ENCODE peak calls at places on chromosomes 12 and 14, in nine cellular contexts. A, G, P, T, B, J, M, W and S are unnamed samples.

GRCh38 chr14:81406863-81407262 is 6.7 kb upstream of the STON2 start:
- DNase-seq in P (no peak), J (no peak), G (peak), M (no peak), B (no peak), T (no peak), A (no peak), W (peak), S (no peak)

GRCh38 chr12:79083181-79083580 is 218.6 kb downstream of the SYT1 start:
- DNase-seq in A (no peak), T (peak), G (no peak), M (no peak), W (no peak), P (no peak), B (no peak), J (no peak), S (no peak)

GRCh38 chr14:104722938-104723650 is 935 bp upstream of the ADSS1 start:
- DNase-seq in T (peak), J (no peak), M (no peak), B (no peak), G (no peak), W (no peak), P (no peak), A (no peak), S (no peak)

GRCh38 chr14:76236172-76237130 is 84.7 kb downstream of the GPATCH2L start:
- DNase-seq in T (no peak), B (no peak), P (no peak), W (no peak), A (no peak), J (no peak), M (no peak), G (no peak), S (no peak)

GRCh38 chr12:133046698-133047097 is 9.4 kb downstream of the ZNF84 start:
- DNase-seq in T (no peak), P (no peak), A (no peak), G (no peak), B (no peak), W (no peak), J (no peak), M (no peak), S (no peak)

GRCh38 chr12:1660304-1661187 is 30.3 kb upstream of the ADIPOR2 start:
- DNase-seq in A (peak), J (peak), T (no peak), W (peak), P (peak), M (peak), B (peak), G (peak), S (peak)

GRCh38 chr12:5996459-5996858 is 51.4 kb upstream of the ANO2 start:
- DNase-seq in W (no peak), T (no peak), P (no peak), G (no peak), B (no peak), M (no peak), J (no peak), A (no peak), S (no peak)

GRCh38 chr12:75959060-75959459 is 72.5 kb downstream of the PHLDA1 start:
- DNase-seq in T (peak), G (no peak), J (no peak), B (no peak), A (no peak), P (no peak), M (no peak), W (peak), S (no peak)

GRCh38 chr12:39605501-39605900 is 14.1 kb downstream of the ABCD2 start:
- DNase-seq in T (no peak), J (no peak), M (no peak), P (no peak), B (no peak), G (no peak), A (no peak), W (peak), S (no peak)

GRCh38 chr14:106070242-106070641 is 543.9 kb downstream of the TMEM121 start:
- DNase-seq in P (no peak), B (no peak), M (no peak), W (no peak), G (no peak), J (no peak), A (no peak), T (no peak), S (no peak)

GRCh38 chr14:92685784-92686355 is 62.6 kb downstream of the LGMN start:
- DNase-seq in T (no peak), A (no peak), P (no peak), W (no peak), B (no peak), M (peak), J (no peak), G (no peak), S (peak)

GRCh38 chr14:94177806-94178205 is 3.7 kb downstream of the PPP4R4 start:
- DNase-seq in A (no peak), G (no peak), B (no peak), P (no peak), J (no peak), T (peak), M (no peak), W (no peak), S (no peak)

GRCh38 chr14:88493392-88494185 is 61.2 kb downstream of the PTPN21 start:
- DNase-seq in P (no peak), J (no peak), A (no peak), B (no peak), W (no peak), M (no peak), T (no peak), G (no peak), S (no peak)

GRCh38 chr14:88770736-88771135 is 22.0 kb downstream of the EML5 start:
- DNase-seq in G (no peak), B (no peak), M (no peak), T (no peak), J (no peak), P (no peak), A (no peak), W (no peak), S (no peak)

GRCh38 chr12:106249411-106250135 is 1.8 kb upstream of the CKAP4 start:
- DNase-seq in J (peak), T (no peak), B (no peak), A (no peak), G (no peak), M (no peak), P (no peak), W (no peak), S (no peak)

DNA sequence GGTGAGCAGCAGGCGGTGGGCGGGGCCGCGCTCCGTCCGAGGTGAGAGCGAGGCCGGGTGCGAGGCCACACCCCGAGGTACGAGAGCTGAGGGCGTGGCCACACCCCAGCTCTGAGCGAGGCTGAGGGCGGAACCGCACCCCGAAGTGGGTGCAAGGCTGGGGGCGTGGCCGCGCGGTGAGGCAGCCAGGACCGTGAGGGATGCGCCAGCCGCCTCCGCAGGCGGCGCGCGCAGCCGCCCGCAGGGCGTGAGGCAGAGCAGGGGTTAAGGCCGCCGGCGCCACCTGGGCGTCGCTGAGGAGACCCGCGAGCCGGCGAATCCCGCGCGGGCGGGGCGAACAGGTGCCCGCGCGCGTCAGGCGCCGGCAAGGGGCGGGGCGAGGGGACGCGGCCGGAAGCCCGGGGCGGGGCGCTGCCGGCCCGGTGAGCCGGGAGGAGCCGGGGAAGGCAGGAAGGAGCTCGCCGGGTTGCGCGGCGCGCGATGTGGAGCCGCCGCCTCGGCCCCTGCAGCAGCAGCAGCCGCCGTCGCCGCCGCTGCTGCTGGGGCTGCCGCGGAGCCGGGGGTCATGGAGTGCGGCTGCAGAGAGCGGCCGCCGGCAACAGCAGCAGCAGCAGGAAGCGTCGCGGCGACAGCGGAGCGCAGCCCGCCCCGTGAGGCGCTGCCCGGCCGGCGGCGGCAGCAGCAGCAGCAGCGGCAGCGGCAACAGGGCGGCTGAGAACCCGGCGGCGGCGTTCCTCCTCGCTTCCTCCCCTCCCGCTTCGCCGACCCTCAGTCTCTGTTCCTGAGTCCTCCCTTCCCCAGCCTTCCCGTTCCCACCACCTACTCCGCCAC is at the start of gene BICDL1:
- DNase-seq in W (peak), B (peak), M (peak), J (peak), G (peak), T (peak), P (peak), A (peak), S (no peak)
- H3K4me3 ChIP-seq in W (peak), B (peak), M (peak), J (peak), G (peak), T (peak), P (peak), A (peak), S (peak)

DNA sequence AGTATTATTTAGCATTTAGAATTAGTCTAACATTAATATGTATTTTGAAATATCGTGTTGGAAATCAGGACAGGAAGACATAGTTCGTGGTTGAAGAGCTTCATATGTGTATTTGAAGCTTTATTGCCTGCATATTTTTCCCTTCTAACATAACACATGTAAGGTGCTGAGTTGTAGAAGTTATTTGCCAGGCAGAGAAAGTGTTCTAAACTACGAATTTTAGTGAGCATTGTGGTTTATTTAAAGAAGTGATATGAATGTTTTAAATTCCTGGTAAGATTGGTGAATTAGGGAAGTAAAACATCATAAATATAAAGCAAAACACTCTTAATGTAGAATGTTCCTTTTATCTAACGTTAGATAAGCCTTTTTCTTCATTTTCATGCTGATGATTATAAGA is 2.5 kb downstream of the RASSF3 start:
- DNase-seq in M (no peak), P (no peak), B (no peak), W (no peak), A (no peak), G (no peak), J (no peak), T (no peak), S (no peak)
- H3K4me3 ChIP-seq in M (peak), P (peak), B (peak), W (peak), A (peak), G (no peak), J (no peak), T (peak), S (peak)

DNA sequence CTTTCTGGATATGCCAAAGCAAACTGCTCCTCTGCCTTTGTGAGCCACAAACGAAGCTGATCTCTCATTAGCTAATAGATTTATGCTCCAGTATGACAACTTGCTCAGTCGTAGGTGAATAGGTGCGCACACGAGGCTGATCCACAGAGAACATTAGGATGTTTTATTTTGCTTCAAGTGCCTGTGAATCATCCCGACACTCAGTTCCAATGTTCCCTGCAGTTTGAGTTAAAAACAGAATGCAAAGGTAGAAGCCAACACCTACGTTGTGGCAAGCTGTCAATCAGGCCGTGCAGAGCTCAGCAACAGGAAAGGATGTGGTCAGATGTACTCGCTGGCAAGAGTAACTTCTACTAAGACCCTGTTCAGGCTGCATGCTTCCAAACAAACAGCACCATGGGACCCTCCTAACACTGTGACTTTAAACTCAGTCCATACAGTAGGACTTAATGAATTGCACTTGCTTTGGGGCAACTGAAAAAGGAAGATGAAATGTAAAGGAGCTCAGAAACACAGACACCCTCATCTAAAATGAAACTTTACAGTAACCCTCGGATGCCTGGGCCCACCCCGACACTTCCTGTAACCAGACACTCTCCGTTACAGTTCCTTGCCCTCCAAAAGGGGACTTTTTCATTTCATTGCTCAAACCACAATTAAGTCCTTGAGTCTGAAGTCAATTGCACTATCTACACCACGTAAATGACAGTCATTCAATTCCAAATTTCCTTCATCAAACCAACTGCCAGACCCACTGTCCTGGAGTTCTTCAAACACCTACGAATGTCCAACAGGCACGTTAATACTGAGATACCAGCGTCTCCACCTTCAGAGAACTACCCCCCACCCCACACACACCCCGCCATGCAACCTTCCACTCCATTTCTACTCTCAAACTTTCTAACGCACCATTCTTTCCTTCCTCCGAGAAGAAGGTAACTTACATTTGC is 1.6 kb downstream of the CCDC88C start:
- DNase-seq in A (no peak), W (no peak), M (no peak), G (no peak), T (peak), P (peak), B (peak), J (peak), S (no peak)
- H3K4me3 ChIP-seq in A (peak), W (peak), M (peak), G (no peak), T (peak), P (peak), B (peak), J (peak), S (peak)

DNA sequence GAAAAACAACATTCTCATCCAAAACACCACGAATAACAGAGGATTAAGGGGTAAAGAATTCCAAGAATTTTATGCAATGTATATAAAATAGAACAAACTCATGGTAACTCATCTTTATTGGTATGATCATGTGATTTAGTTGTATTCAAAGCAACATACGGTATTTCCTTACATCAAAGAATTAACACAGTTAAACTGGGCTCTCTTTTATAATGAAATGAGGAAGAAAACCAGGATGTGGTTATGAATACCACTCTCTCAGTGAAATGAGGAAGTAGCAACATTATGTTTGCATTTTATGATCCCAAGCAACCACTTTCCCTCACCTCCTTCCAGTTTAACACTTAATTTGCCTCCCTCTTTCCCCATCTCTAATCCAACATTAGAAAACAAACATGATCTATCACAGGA is 22.9 kb downstream of the SPTLC2 start:
- DNase-seq in W (peak), M (no peak), G (no peak), B (no peak), P (peak), T (no peak), A (no peak), J (no peak), S (no peak)
- H3K4me3 ChIP-seq in W (peak), M (no peak), G (no peak), B (peak), P (peak), T (no peak), A (no peak), J (no peak), S (no peak)

GRCh38 chr12:96720363-96720705 is 186.7 kb upstream of the NEDD1 start:
- DNase-seq in M (no peak), J (peak), G (no peak), W (no peak), B (no peak), A (no peak), P (no peak), T (peak), S (no peak)
- H3K4me3 ChIP-seq in M (peak), J (no peak), G (no peak), W (peak), B (peak), A (peak), P (peak), T (no peak), S (peak)

DNA sequence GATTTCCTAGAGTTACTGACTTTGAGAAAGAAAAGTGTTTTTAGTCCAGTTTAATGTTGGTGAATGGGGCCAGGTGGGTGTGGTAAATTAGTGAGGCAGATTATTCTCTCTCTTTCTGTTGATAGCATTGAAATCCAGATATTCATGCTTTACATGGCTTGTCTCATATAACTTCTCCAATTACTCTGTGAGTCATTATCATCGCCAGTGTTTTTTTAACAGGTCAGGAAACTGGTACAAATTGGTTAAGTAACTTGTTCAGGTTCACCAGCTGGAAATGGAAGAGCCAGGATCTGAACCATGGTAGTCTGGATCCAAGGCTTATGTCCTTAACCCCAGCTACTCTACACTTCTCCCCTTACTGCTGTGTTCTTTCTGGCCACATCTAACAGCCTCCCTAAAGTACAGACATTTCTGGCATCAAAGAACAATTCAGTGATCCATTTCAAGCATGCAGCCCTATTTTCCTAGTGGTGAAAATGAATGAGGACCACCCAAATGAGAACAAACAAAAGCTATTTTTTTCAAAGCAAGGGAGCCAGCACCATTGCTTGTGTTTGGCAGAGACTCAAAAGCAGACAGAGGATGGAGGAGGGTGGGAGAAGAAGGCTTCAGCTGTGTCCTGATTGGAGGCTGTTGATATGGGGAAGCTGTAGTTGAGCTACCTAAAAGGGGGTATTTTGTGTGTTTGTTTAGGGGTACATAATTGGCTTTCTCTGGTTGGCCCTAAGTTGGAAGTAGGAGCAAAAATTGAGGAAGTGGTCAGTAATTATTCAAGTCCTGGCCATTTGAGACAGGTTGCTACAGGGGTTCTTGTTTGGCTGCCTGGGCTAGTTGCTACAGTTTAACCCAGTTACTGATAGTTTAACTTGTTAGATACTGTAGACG is 1.7 kb downstream of the IRAK3 start:
- DNase-seq in P (no peak), T (no peak), B (no peak), M (no peak), J (peak), A (no peak), W (peak), G (no peak), S (no peak)
- H3K4me3 ChIP-seq in P (no peak), T (no peak), B (no peak), M (peak), J (no peak), A (peak), W (no peak), G (no peak), S (peak)

GRCh38 chr12:91988076-91988475 is 157.6 kb downstream of the BTG1 start:
- DNase-seq in T (no peak), W (no peak), P (no peak), B (no peak), A (no peak), J (no peak), G (peak), M (no peak), S (no peak)
- H3K4me3 ChIP-seq in T (no peak), W (no peak), P (no peak), B (no peak), A (no peak), J (no peak), G (no peak), M (no peak), S (no peak)

GRCh38 chr14:65206448-65207096 is 104.3 kb upstream of the MAX start:
- DNase-seq in G (no peak), T (no peak), B (no peak), M (no peak), J (no peak), W (peak), A (no peak), P (peak), S (no peak)
- H3K4me3 ChIP-seq in G (no peak), T (no peak), B (no peak), M (no peak), J (no peak), W (no peak), A (no peak), P (peak), S (no peak)